ENCODE peak calls at places on chromosome 6, in five cellular contexts. Y is hippocampal formation, R is RCC 7860, C is RPMI7951, V is cardiac septum. M is an unnamed sample.

GRCh38 chr6:13181398-13181797 is 146.9 kb downstream of the TBC1D7 start:
- DNase-seq in Y (no peak), R (no peak), C (no peak), V (no peak), M (no peak)

GRCh38 chr6:68343901-68344300 is 291.2 kb upstream of the ADGRB3 start:
- DNase-seq in Y (no peak), R (peak), C (no peak), V (no peak), M (no peak)

GRCh38 chr6:5135783-5136376 is 50.7 kb downstream of the PPP1R3G start:
- DNase-seq in Y (no peak), R (peak), C (peak), V (no peak), M (no peak)

GRCh38 chr6:111713196-111713705 is 107.6 kb upstream of the TRAF3IP2 start:
- DNase-seq in Y (no peak), R (no peak), C (no peak), V (no peak), M (no peak)

GRCh38 chr6:7219310-7219709 is 93.7 kb downstream of the SSR1 start:
- DNase-seq in Y (no peak), R (peak), C (peak), V (no peak), M (no peak)

GRCh38 chr6:133512410-133513016 is 271.4 kb downstream of the EYA4 start:
- DNase-seq in Y (peak), R (peak), C (peak), V (no peak), M (peak)

GRCh38 chr6:72646604-72647485 is 25.0 kb downstream of the KCNQ5 start:
- DNase-seq in Y (no peak), R (no peak), C (no peak), V (no peak), M (no peak)

GRCh38 chr6:158076548-158076947 is 91.5 kb downstream of the SERAC1 start:
- DNase-seq in Y (no peak), R (no peak), C (no peak), V (no peak), M (no peak)

GRCh38 chr6:163288915-163289314 is 125.6 kb upstream of the QKI start:
- DNase-seq in Y (no peak), R (no peak), C (no peak), V (peak), M (no peak)

GRCh38 chr6:43770417-43771209 is 602 bp downstream of the VEGFA start:
- DNase-seq in Y (peak), R (peak), C (peak), V (peak), M (no peak)

GRCh38 chr6:134984821-134985220 is 34.9 kb upstream of the ALDH8A1 start:
- DNase-seq in Y (no peak), R (no peak), C (peak), V (no peak), M (no peak)

GRCh38 chr6:33073431-33073871 is at the start of gene HLA-DPA1:
- DNase-seq in Y (peak), R (no peak), C (peak), V (no peak), M (no peak)

GRCh38 chr6:15522026-15522425 is 140.8 kb downstream of the DTNBP1 start:
- DNase-seq in Y (no peak), R (no peak), C (no peak), V (no peak), M (no peak)

GRCh38 chr6:14765106-14765505 is 480.8 kb upstream of the JARID2 start:
- DNase-seq in Y (no peak), R (no peak), C (peak), V (no peak), M (no peak)

GRCh38 chr6:79684821-79685220 is 53.7 kb downstream of the SH3BGRL2 start:
- DNase-seq in Y (no peak), R (no peak), C (no peak), V (no peak), M (no peak)

GRCh38 chr6:1608976-1609661 is 596 bp upstream of the FOXC1 start:
- DNase-seq in Y (no peak), R (no peak), C (no peak), V (no peak), M (no peak)

GRCh38 chr6:156164701-156165454 is 612.3 kb upstream of the ARID1B start:
- DNase-seq in Y (no peak), R (no peak), C (no peak), V (no peak), M (no peak)

GRCh38 chr6:75524322-75524972 is 30.8 kb upstream of the FILIP1 start:
- DNase-seq in Y (no peak), R (peak), C (peak), V (no peak), M (no peak)

GRCh38 chr6:170441316-170441715 is 111.8 kb downstream of the PSMB1 start:
- DNase-seq in Y (no peak), R (no peak), C (peak), V (no peak), M (no peak)

GRCh38 chr6:102812242-102812641 is 1418.7 kb downstream of the GRIK2 start:
- DNase-seq in Y (no peak), R (no peak), C (no peak), V (no peak), M (no peak)

M was measured in caudate nucleus.